ENCODE peak calls at places on chromosome 11, in seven cellular contexts. One of them, this sample, is unnamed.

GRCh38 chr11:107683807-107684206 is 28.0 kb downstream of the SLN start:
- DNase-seq in HCT116: peak
- DNase-seq in GM12878: no peak
- DNase-seq in K562: peak
- DNase-seq in SK-N-SH: peak
- DNase-seq in HepG2: no peak
- DNase-seq in H1: no peak
- DNase-seq in this sample: peak

GRCh38 chr11:945986-946385 is 20.3 kb downstream of the AP2A2 start:
- DNase-seq in K562: no peak
- DNase-seq in SK-N-SH: no peak
- DNase-seq in HCT116: no peak
- DNase-seq in H1: no peak
- DNase-seq in HepG2: peak
- DNase-seq in GM12878: no peak
- DNase-seq in this sample: no peak

GRCh38 chr11:45959851-45960250 is 37.4 kb downstream of the LARGE2 start:
- DNase-seq in HCT116: no peak
- DNase-seq in HepG2: no peak
- DNase-seq in GM12878: no peak
- DNase-seq in H1: no peak
- DNase-seq in K562: no peak
- DNase-seq in SK-N-SH: no peak
- DNase-seq in this sample: no peak

GRCh38 chr11:1450958-1451710 is 35.4 kb downstream of the MOB2 start:
- DNase-seq in GM12878: no peak
- DNase-seq in SK-N-SH: no peak
- DNase-seq in HCT116: no peak
- DNase-seq in H1: no peak
- DNase-seq in HepG2: no peak
- DNase-seq in K562: peak
- DNase-seq in this sample: no peak

GRCh38 chr11:130145328-130145812 is 14.2 kb upstream of the ST14 start:
- DNase-seq in HCT116: no peak
- DNase-seq in GM12878: no peak
- DNase-seq in K562: no peak
- DNase-seq in HepG2: peak
- DNase-seq in SK-N-SH: no peak
- DNase-seq in H1: no peak
- DNase-seq in this sample: no peak

GRCh38 chr11:122205036-122205435 is 89.0 kb upstream of the BLID start:
- DNase-seq in SK-N-SH: no peak
- DNase-seq in HepG2: no peak
- DNase-seq in H1: no peak
- DNase-seq in K562: no peak
- DNase-seq in HCT116: no peak
- DNase-seq in GM12878: no peak
- DNase-seq in this sample: peak

GRCh38 chr11:44914105-44914504 is 36.6 kb downstream of the TP53I11 start:
- DNase-seq in GM12878: no peak
- DNase-seq in H1: no peak
- DNase-seq in K562: no peak
- DNase-seq in HepG2: no peak
- DNase-seq in HCT116: no peak
- DNase-seq in SK-N-SH: no peak
- DNase-seq in this sample: no peak

GRCh38 chr11:84012171-84012826 is 726.1 kb upstream of the CCDC90B start:
- DNase-seq in K562: no peak
- DNase-seq in HepG2: no peak
- DNase-seq in SK-N-SH: no peak
- DNase-seq in GM12878: no peak
- DNase-seq in HCT116: no peak
- DNase-seq in H1: no peak
- DNase-seq in this sample: no peak

GRCh38 chr11:126561327-126561893 is 205.9 kb downstream of the ST3GAL4 start:
- DNase-seq in H1: peak
- DNase-seq in HCT116: no peak
- DNase-seq in SK-N-SH: no peak
- DNase-seq in HepG2: peak
- DNase-seq in GM12878: no peak
- DNase-seq in K562: peak
- DNase-seq in this sample: peak

GRCh38 chr11:34063061-34063795 is 11.7 kb downstream of the CAPRIN1 start:
- DNase-seq in GM12878: no peak
- DNase-seq in K562: no peak
- DNase-seq in HepG2: no peak
- DNase-seq in H1: no peak
- DNase-seq in SK-N-SH: peak
- DNase-seq in HCT116: no peak
- DNase-seq in this sample: no peak

GRCh38 chr11:97871816-97872215 is 1148.9 kb upstream of the CNTN5 start:
- DNase-seq in H1: no peak
- DNase-seq in GM12878: no peak
- DNase-seq in K562: no peak
- DNase-seq in SK-N-SH: no peak
- DNase-seq in HCT116: no peak
- DNase-seq in HepG2: no peak
- DNase-seq in this sample: no peak

GRCh38 chr11:133955945-133956421 is 785 bp downstream of the IGSF9B start:
- DNase-seq in HCT116: no peak
- DNase-seq in K562: no peak
- DNase-seq in H1: no peak
- DNase-seq in GM12878: no peak
- DNase-seq in SK-N-SH: peak
- DNase-seq in HepG2: no peak
- DNase-seq in this sample: no peak

GRCh38 chr11:35141538-35141937 is 2.6 kb downstream of the CD44 start:
- DNase-seq in H1: no peak
- DNase-seq in SK-N-SH: no peak
- DNase-seq in K562: no peak
- DNase-seq in HepG2: no peak
- DNase-seq in HCT116: no peak
- DNase-seq in GM12878: no peak
- DNase-seq in this sample: no peak

GRCh38 chr11:1546536-1547466 is 25.3 kb downstream of the DUSP8 start:
- DNase-seq in H1: peak
- DNase-seq in K562: peak
- DNase-seq in HepG2: no peak
- DNase-seq in HCT116: no peak
- DNase-seq in SK-N-SH: peak
- DNase-seq in GM12878: no peak
- DNase-seq in this sample: peak

GRCh38 chr11:7543302-7543701 is 29.5 kb downstream of the PPFIBP2 start:
- DNase-seq in GM12878: no peak
- DNase-seq in HepG2: no peak
- DNase-seq in HCT116: no peak
- DNase-seq in K562: no peak
- DNase-seq in SK-N-SH: no peak
- DNase-seq in H1: no peak
- DNase-seq in this sample: no peak

GRCh38 chr11:46982797-46983452 is 46.4 kb downstream of the CSTPP1 start:
- DNase-seq in HepG2: no peak
- DNase-seq in GM12878: no peak
- DNase-seq in SK-N-SH: no peak
- DNase-seq in H1: no peak
- DNase-seq in K562: no peak
- DNase-seq in HCT116: no peak
- DNase-seq in this sample: no peak

GRCh38 chr11:134346101-134346975 is 14.6 kb downstream of the GLB1L2 start:
- DNase-seq in K562: no peak
- DNase-seq in GM12878: no peak
- DNase-seq in HCT116: no peak
- DNase-seq in HepG2: no peak
- DNase-seq in H1: peak
- DNase-seq in SK-N-SH: no peak
- DNase-seq in this sample: no peak

GRCh38 chr11:74538680-74539079 is 45.2 kb upstream of the LIPT2 start:
- DNase-seq in H1: no peak
- DNase-seq in GM12878: no peak
- DNase-seq in SK-N-SH: peak
- DNase-seq in K562: no peak
- DNase-seq in HepG2: no peak
- DNase-seq in HCT116: no peak
- DNase-seq in this sample: no peak

GRCh38 chr11:22192289-22192641 is 620 bp upstream of the ANO5 start:
- DNase-seq in GM12878: no peak
- DNase-seq in HepG2: peak
- DNase-seq in SK-N-SH: peak
- DNase-seq in HCT116: no peak
- DNase-seq in H1: no peak
- DNase-seq in K562: peak
- DNase-seq in this sample: no peak

GRCh38 chr11:73139476-73140198 is 2.5 kb downstream of the FCHSD2 start:
- DNase-seq in K562: no peak
- DNase-seq in GM12878: no peak
- DNase-seq in HepG2: peak
- DNase-seq in SK-N-SH: no peak
- DNase-seq in H1: no peak
- DNase-seq in HCT116: no peak
- DNase-seq in this sample: no peak

GRCh38 chr11:84212467-84213390 is 926.6 kb upstream of the CCDC90B start:
- DNase-seq in HepG2: peak
- DNase-seq in H1: no peak
- DNase-seq in SK-N-SH: no peak
- DNase-seq in GM12878: no peak
- DNase-seq in HCT116: no peak
- DNase-seq in K562: no peak
- DNase-seq in this sample: no peak

GRCh38 chr11:105713106-105713505 is 103.2 kb downstream of the GRIA4 start:
- DNase-seq in HCT116: no peak
- DNase-seq in GM12878: no peak
- DNase-seq in H1: no peak
- DNase-seq in HepG2: no peak
- DNase-seq in K562: no peak
- DNase-seq in SK-N-SH: no peak
- DNase-seq in this sample: no peak

DNA sequence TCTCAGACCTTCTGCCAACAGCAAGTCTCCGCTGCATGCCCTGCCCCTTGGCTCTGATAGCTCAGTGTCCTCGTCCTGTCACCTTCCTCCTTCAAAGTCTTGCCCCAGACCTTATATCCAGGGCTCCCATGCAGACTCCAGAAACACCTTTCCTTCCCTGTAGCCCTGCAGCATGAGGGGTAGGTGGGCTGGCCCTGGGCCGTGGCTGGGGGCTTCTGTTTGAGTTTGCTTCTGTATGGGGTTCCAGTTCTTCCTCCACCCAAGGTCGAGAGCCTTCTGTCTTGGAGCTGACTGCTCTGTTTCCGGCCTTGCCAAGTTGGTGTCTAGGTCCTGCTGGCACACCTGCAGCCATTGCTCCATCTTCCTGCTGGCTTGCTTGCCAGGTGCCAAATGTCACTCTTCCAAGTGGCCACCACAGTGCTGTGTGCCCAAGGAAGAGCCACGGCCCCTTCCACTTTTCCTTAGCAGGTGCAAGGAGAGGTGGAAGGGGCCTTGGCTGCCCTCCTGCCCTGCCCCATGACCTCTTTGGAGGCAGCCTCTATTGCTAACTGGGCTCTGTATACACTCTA is 74.8 kb upstream of the NECTIN1 start:
- DNase-seq in HCT116: no peak
- DNase-seq in K562: no peak
- DNase-seq in SK-N-SH: no peak
- DNase-seq in GM12878: no peak
- DNase-seq in H1: no peak
- DNase-seq in HepG2: no peak
- DNase-seq in this sample: no peak
- TF ChIP-seq JUND in HCT116: no peak
- TF ChIP-seq JUND in K562: no peak
- TF ChIP-seq JUND in SK-N-SH: no peak
- TF ChIP-seq JUND in GM12878: no peak
- TF ChIP-seq JUND in H1: no peak
- TF ChIP-seq JUND in HepG2: no peak
- TF ChIP-seq JUND in this sample: no peak

GRCh38 chr11:112227471-112227870 is 1.2 kb downstream of the PTS start:
- DNase-seq in SK-N-SH: no peak
- DNase-seq in HepG2: no peak
- DNase-seq in HCT116: no peak
- DNase-seq in H1: no peak
- DNase-seq in K562: no peak
- DNase-seq in GM12878: no peak
- DNase-seq in this sample: no peak
- TF ChIP-seq JUND in SK-N-SH: no peak
- TF ChIP-seq JUND in HepG2: no peak
- TF ChIP-seq JUND in HCT116: no peak
- TF ChIP-seq JUND in H1: no peak
- TF ChIP-seq JUND in K562: no peak
- TF ChIP-seq JUND in GM12878: no peak
- TF ChIP-seq JUND in this sample: no peak

GRCh38 chr11:69474736-69475135 is 6.7 kb upstream of the LINC01488 start:
- DNase-seq in HepG2: no peak
- DNase-seq in HCT116: no peak
- DNase-seq in H1: no peak
- DNase-seq in K562: no peak
- DNase-seq in SK-N-SH: no peak
- DNase-seq in GM12878: no peak
- DNase-seq in this sample: no peak

GRCh38 chr11:69471329-69472052 is 10.0 kb upstream of the LINC01488 start:
- DNase-seq in HCT116: no peak
- DNase-seq in H1: no peak
- DNase-seq in SK-N-SH: no peak
- DNase-seq in GM12878: no peak
- DNase-seq in K562: no peak
- DNase-seq in HepG2: no peak
- DNase-seq in this sample: no peak

GRCh38 chr11:69473520-69473894 is 8.0 kb upstream of the LINC01488 start:
- DNase-seq in H1: no peak
- DNase-seq in HCT116: no peak
- DNase-seq in SK-N-SH: no peak
- DNase-seq in GM12878: no peak
- DNase-seq in K562: no peak
- DNase-seq in HepG2: no peak
- DNase-seq in this sample: no peak

GRCh38 chr11:69472053-69472765 is 9.3 kb upstream of the LINC01488 start:
- DNase-seq in H1: no peak
- DNase-seq in GM12878: no peak
- DNase-seq in K562: no peak
- DNase-seq in SK-N-SH: no peak
- DNase-seq in HepG2: no peak
- DNase-seq in HCT116: no peak
- DNase-seq in this sample: no peak

GRCh38 chr11:69472766-69473519 is 8.5 kb upstream of the LINC01488 start:
- DNase-seq in H1: no peak
- DNase-seq in K562: no peak
- DNase-seq in HCT116: no peak
- DNase-seq in SK-N-SH: no peak
- DNase-seq in HepG2: no peak
- DNase-seq in GM12878: no peak
- DNase-seq in this sample: no peak
- TF ChIP-seq JUND in H1: no peak
- TF ChIP-seq JUND in K562: no peak
- TF ChIP-seq JUND in HCT116: no peak
- TF ChIP-seq JUND in SK-N-SH: no peak
- TF ChIP-seq JUND in HepG2: no peak
- TF ChIP-seq JUND in GM12878: no peak
- TF ChIP-seq JUND in this sample: no peak

DNA sequence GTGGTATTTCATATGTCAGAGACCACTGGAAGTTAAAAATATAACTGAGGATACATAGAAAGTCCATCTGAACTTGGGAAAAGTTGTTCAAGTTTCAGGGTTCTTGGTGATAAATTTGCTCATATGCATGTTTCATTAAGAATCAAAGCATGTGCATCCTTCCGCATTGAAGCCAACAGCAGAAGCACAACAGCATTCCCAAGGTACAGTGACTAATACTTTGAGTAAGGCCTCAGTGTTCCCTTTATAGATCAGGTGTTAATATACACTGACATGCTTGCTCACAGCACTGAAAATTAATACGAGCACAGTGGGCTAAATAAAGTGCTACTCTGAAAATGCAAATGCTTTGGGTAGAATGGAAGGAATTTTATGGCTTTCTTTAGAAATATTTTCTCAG is 691.1 kb downstream of the METTL15 start:
- DNase-seq in H1: no peak
- DNase-seq in HepG2: no peak
- DNase-seq in GM12878: no peak
- DNase-seq in SK-N-SH: no peak
- DNase-seq in HCT116: no peak
- DNase-seq in K562: no peak
- DNase-seq in this sample: no peak
- TF ChIP-seq JUND in H1: no peak
- TF ChIP-seq JUND in HepG2: no peak
- TF ChIP-seq JUND in GM12878: no peak
- TF ChIP-seq JUND in SK-N-SH: no peak
- TF ChIP-seq JUND in HCT116: no peak
- TF ChIP-seq JUND in K562: no peak
- TF ChIP-seq JUND in this sample: no peak

This sample was measured in T47D.